ENCODE peak calls at places on chromosomes 2 and 18, in four cellular contexts. G is DMS153; T is type B pancreatic cell; L is activated T-cell treated with anti-CD3 and anti-CD28 coated beads, Interleukin-2, amount 50 U/mL, for 72 hours. W is an unnamed sample.

GRCh38 chr18:55064760-55065159 is 105.5 kb upstream of the CCDC68 start:
- DNase-seq in G (no peak), T (no peak), L (no peak), W (no peak)

GRCh38 chr2:95273911-95274290 is 348 bp upstream of the PROM2 start:
- DNase-seq in G (no peak), T (no peak), L (no peak), W (no peak)

GRCh38 chr2:97754690-97755346 is 41.4 kb downstream of the ZAP70 start:
- DNase-seq in G (peak; percentile 6), T (no peak), L (no peak), W (no peak)

GRCh38 chr2:233850745-233851144 is 3.6 kb downstream of the HJURP start:
- DNase-seq in G (no peak), T (no peak), L (no peak), W (no peak)

GRCh38 chr2:58039170-58039611 is 7.4 kb upstream of the VRK2 start:
- DNase-seq in G (no peak), T (no peak), L (no peak), W (no peak)

GRCh38 chr2:186820303-186820702 is 28.7 kb downstream of the ZSWIM2 start:
- DNase-seq in G (no peak), T (no peak), L (no peak), W (no peak)

GRCh38 chr2:217247511-217247910 is 387.6 kb upstream of the TNP1 start:
- DNase-seq in G (no peak), T (no peak), L (no peak), W (no peak)

GRCh38 chr2:68974946-68975665 is 670 bp downstream of the GKN1 start:
- DNase-seq in G (no peak), T (no peak), L (no peak), W (no peak)

GRCh38 chr2:203900298-203900697 is 32.7 kb downstream of the CTLA4 start:
- DNase-seq in G (no peak), T (no peak), L (no peak), W (no peak)

GRCh38 chr2:159147687-159148086 is 138.8 kb downstream of the WDSUB1 start:
- DNase-seq in G (no peak), T (no peak), L (no peak), W (no peak)

GRCh38 chr2:189337648-189338047 is 103.6 kb upstream of the WDR75 start:
- DNase-seq in G (no peak), T (no peak), L (no peak), W (no peak)

GRCh38 chr2:85309699-85310321 is 18.0 kb downstream of the TGOLN2 start:
- DNase-seq in G (no peak), T (no peak), L (no peak), W (no peak)

GRCh38 chr2:28326469-28326805 is 66.2 kb upstream of the FOSL2 start:
- DNase-seq in G (no peak), T (no peak), L (no peak), W (no peak)

GRCh38 chr2:114518738-114519137 is 76.3 kb downstream of the DPP10 start:
- DNase-seq in G (no peak), T (no peak), L (no peak), W (no peak)

GRCh38 chr2:134499307-134499706 is 219.5 kb downstream of the TMEM163 start:
- DNase-seq in G (no peak), T (no peak), L (no peak), W (no peak)

GRCh38 chr2:73836141-73836943 is 7.6 kb downstream of the STAMBP start:
- DNase-seq in G (no peak), T (no peak), L (no peak), W (no peak)

GRCh38 chr2:136207030-136207623 is 89.2 kb upstream of the CXCR4 start:
- DNase-seq in G (no peak), T (no peak), L (peak; percentile 29), W (no peak)